ENCODE peak calls at places on chromosome 1, in four cellular contexts. One of them, this sample, is unnamed.

GRCh38 chr1:42419449-42419848 is 36.4 kb downstream of the ZMYND12 start:
- DNase-seq in lower leg skin: no peak
- DNase-seq in left ventricle myocardium inferior: peak
- DNase-seq in glutamatergic neuron: no peak
- DNase-seq in this sample: no peak

GRCh38 chr1:22625262-22625925 is 11.0 kb upstream of the C1QA start:
- DNase-seq in lower leg skin: no peak
- DNase-seq in glutamatergic neuron: no peak
- DNase-seq in left ventricle myocardium inferior: no peak
- DNase-seq in this sample: peak

GRCh38 chr1:43666608-43667007 is 16.7 kb downstream of the KDM4A start:
- DNase-seq in lower leg skin: no peak
- DNase-seq in glutamatergic neuron: no peak
- DNase-seq in left ventricle myocardium inferior: no peak
- DNase-seq in this sample: no peak

GRCh38 chr1:221839794-221840395 is 98.0 kb upstream of the DUSP10 start:
- DNase-seq in lower leg skin: peak
- DNase-seq in glutamatergic neuron: no peak
- DNase-seq in left ventricle myocardium inferior: peak
- DNase-seq in this sample: no peak

GRCh38 chr1:37149296-37149695 is 115.0 kb upstream of the GRIK3 start:
- DNase-seq in left ventricle myocardium inferior: no peak
- DNase-seq in glutamatergic neuron: no peak
- DNase-seq in lower leg skin: no peak
- DNase-seq in this sample: no peak

GRCh38 chr1:184031127-184032107 is 6.1 kb downstream of the COLGALT2 start:
- DNase-seq in left ventricle myocardium inferior: no peak
- DNase-seq in lower leg skin: no peak
- DNase-seq in glutamatergic neuron: no peak
- DNase-seq in this sample: no peak

GRCh38 chr1:210269981-210270380 is 37.4 kb downstream of the SERTAD4 start:
- DNase-seq in left ventricle myocardium inferior: no peak
- DNase-seq in glutamatergic neuron: no peak
- DNase-seq in lower leg skin: no peak
- DNase-seq in this sample: no peak

GRCh38 chr1:204760350-204761134 is 75.0 kb upstream of the LRRN2 start:
- DNase-seq in left ventricle myocardium inferior: no peak
- DNase-seq in lower leg skin: no peak
- DNase-seq in glutamatergic neuron: no peak
- DNase-seq in this sample: no peak

GRCh38 chr1:88327391-88328267 is 356.4 kb upstream of the PKN2 start:
- DNase-seq in glutamatergic neuron: no peak
- DNase-seq in left ventricle myocardium inferior: no peak
- DNase-seq in lower leg skin: no peak
- DNase-seq in this sample: no peak

GRCh38 chr1:59061876-59062275 is 235.0 kb upstream of the FGGY start:
- DNase-seq in left ventricle myocardium inferior: peak
- DNase-seq in lower leg skin: peak
- DNase-seq in glutamatergic neuron: no peak
- DNase-seq in this sample: no peak

GRCh38 chr1:37718901-37719571 is 26.7 kb downstream of the CDCA8 start:
- DNase-seq in lower leg skin: peak
- DNase-seq in glutamatergic neuron: no peak
- DNase-seq in left ventricle myocardium inferior: no peak
- DNase-seq in this sample: no peak

GRCh38 chr1:40272653-40273213 is 14.7 kb downstream of the ZMPSTE24 start:
- DNase-seq in glutamatergic neuron: no peak
- DNase-seq in lower leg skin: no peak
- DNase-seq in left ventricle myocardium inferior: no peak
- DNase-seq in this sample: no peak

GRCh38 chr1:78333426-78334012 is 157.3 kb upstream of the PTGFR start:
- DNase-seq in lower leg skin: no peak
- DNase-seq in left ventricle myocardium inferior: no peak
- DNase-seq in glutamatergic neuron: no peak
- DNase-seq in this sample: peak

GRCh38 chr1:176225485-176225884 is 18.4 kb upstream of the COP1 start:
- DNase-seq in glutamatergic neuron: no peak
- DNase-seq in lower leg skin: no peak
- DNase-seq in left ventricle myocardium inferior: no peak
- DNase-seq in this sample: no peak

GRCh38 chr1:201481761-201482493 is 12.9 kb upstream of the PHLDA3 start:
- DNase-seq in glutamatergic neuron: peak
- DNase-seq in left ventricle myocardium inferior: peak
- DNase-seq in lower leg skin: peak
- DNase-seq in this sample: peak

GRCh38 chr1:37477946-37478345 is 3.6 kb downstream of the ZC3H12A start:
- DNase-seq in left ventricle myocardium inferior: no peak
- DNase-seq in lower leg skin: peak
- DNase-seq in glutamatergic neuron: no peak
- DNase-seq in this sample: no peak

GRCh38 chr1:165896277-165896676 is 68.9 kb downstream of the UCK2 start:
- DNase-seq in left ventricle myocardium inferior: no peak
- DNase-seq in glutamatergic neuron: no peak
- DNase-seq in lower leg skin: no peak
- DNase-seq in this sample: no peak

GRCh38 chr1:149846042-149846441 is 53.3 kb upstream of the BOLA1 start:
- DNase-seq in left ventricle myocardium inferior: no peak
- DNase-seq in lower leg skin: peak
- DNase-seq in glutamatergic neuron: no peak
- DNase-seq in this sample: no peak

GRCh38 chr1:155135416-155136197 is at the start of gene SLC50A1:
- DNase-seq in lower leg skin: peak
- DNase-seq in glutamatergic neuron: peak
- DNase-seq in left ventricle myocardium inferior: peak
- DNase-seq in this sample: peak
- TF ChIP-seq CTCF in lower leg skin: no peak
- TF ChIP-seq CTCF in glutamatergic neuron: no peak
- TF ChIP-seq CTCF in left ventricle myocardium inferior: peak
- TF ChIP-seq CTCF in this sample: peak

GRCh38 chr1:10530756-10531155 is 56.0 kb downstream of the PEX14 start:
- DNase-seq in lower leg skin: no peak
- DNase-seq in glutamatergic neuron: no peak
- DNase-seq in left ventricle myocardium inferior: no peak
- DNase-seq in this sample: no peak

GRCh38 chr1:10528066-10529014 is 53.6 kb downstream of the PEX14 start:
- DNase-seq in lower leg skin: no peak
- DNase-seq in left ventricle myocardium inferior: peak
- DNase-seq in glutamatergic neuron: no peak
- DNase-seq in this sample: no peak

GRCh38 chr1:10529096-10529495 is 54.3 kb downstream of the PEX14 start:
- DNase-seq in lower leg skin: no peak
- DNase-seq in left ventricle myocardium inferior: no peak
- DNase-seq in glutamatergic neuron: no peak
- DNase-seq in this sample: no peak

GRCh38 chr1:10529772-10530171 is 55.0 kb downstream of the PEX14 start:
- DNase-seq in glutamatergic neuron: no peak
- DNase-seq in left ventricle myocardium inferior: no peak
- DNase-seq in lower leg skin: no peak
- DNase-seq in this sample: no peak

GRCh38 chr1:10530281-10530740 is 55.6 kb downstream of the PEX14 start:
- DNase-seq in glutamatergic neuron: peak
- DNase-seq in left ventricle myocardium inferior: peak
- DNase-seq in lower leg skin: no peak
- DNase-seq in this sample: peak
- TF ChIP-seq CTCF in glutamatergic neuron: peak
- TF ChIP-seq CTCF in left ventricle myocardium inferior: peak
- TF ChIP-seq CTCF in lower leg skin: no peak
- TF ChIP-seq CTCF in this sample: peak

GRCh38 chr1:12591267-12591938 is 26.6 kb downstream of the DHRS3 start:
- DNase-seq in lower leg skin: peak
- DNase-seq in glutamatergic neuron: no peak
- DNase-seq in left ventricle myocardium inferior: peak
- DNase-seq in this sample: no peak
- TF ChIP-seq CTCF in lower leg skin: no peak
- TF ChIP-seq CTCF in glutamatergic neuron: no peak
- TF ChIP-seq CTCF in left ventricle myocardium inferior: peak
- TF ChIP-seq CTCF in this sample: no peak

DNA sequence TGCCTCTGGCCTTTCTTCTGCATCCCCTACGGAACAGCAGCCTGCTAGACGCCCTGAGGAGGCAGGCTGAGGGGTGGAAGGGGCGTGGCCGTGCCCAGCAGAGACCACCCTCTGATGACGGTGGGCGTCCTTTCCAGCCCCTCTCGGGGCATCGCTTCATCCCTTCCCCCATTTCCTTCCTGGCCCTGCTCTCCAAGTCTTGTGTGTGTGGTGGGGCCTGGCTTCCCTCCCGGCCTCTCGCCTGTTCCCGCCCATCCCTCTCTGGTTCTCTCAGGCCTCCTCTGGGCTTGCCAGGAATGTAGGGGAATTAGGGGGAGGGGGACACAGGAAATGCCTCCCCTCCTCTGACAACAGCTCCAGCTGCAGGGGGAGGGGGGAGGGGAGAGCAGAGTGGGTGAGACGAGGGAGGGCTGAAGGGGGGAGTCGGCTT is 51.1 kb downstream of the SKI start:
- DNase-seq in glutamatergic neuron: peak
- DNase-seq in left ventricle myocardium inferior: peak
- DNase-seq in lower leg skin: no peak
- DNase-seq in this sample: peak
- TF ChIP-seq CTCF in glutamatergic neuron: no peak
- TF ChIP-seq CTCF in left ventricle myocardium inferior: no peak
- TF ChIP-seq CTCF in lower leg skin: no peak
- TF ChIP-seq CTCF in this sample: no peak

GRCh38 chr1:152227310-152227928 is 3.4 kb upstream of the HRNR start:
- DNase-seq in left ventricle myocardium inferior: no peak
- DNase-seq in glutamatergic neuron: no peak
- DNase-seq in lower leg skin: no peak
- DNase-seq in this sample: no peak
- TF ChIP-seq CTCF in left ventricle myocardium inferior: peak
- TF ChIP-seq CTCF in glutamatergic neuron: no peak
- TF ChIP-seq CTCF in lower leg skin: no peak
- TF ChIP-seq CTCF in this sample: no peak

GRCh38 chr1:50620680-50621329 is 197.6 kb upstream of the DMRTA2 start:
- DNase-seq in left ventricle myocardium inferior: no peak
- DNase-seq in glutamatergic neuron: no peak
- DNase-seq in lower leg skin: no peak
- DNase-seq in this sample: no peak
- TF ChIP-seq CTCF in left ventricle myocardium inferior: peak
- TF ChIP-seq CTCF in glutamatergic neuron: peak
- TF ChIP-seq CTCF in lower leg skin: no peak
- TF ChIP-seq CTCF in this sample: peak

GRCh38 chr1:17646444-17647287 is 107.2 kb downstream of the ARHGEF10L start:
- DNase-seq in left ventricle myocardium inferior: no peak
- DNase-seq in lower leg skin: no peak
- DNase-seq in glutamatergic neuron: no peak
- DNase-seq in this sample: no peak
- TF ChIP-seq CTCF in left ventricle myocardium inferior: no peak
- TF ChIP-seq CTCF in lower leg skin: no peak
- TF ChIP-seq CTCF in glutamatergic neuron: no peak
- TF ChIP-seq CTCF in this sample: no peak

GRCh38 chr1:153977250-153978240 is at the start of gene JTB:
- DNase-seq in lower leg skin: peak
- DNase-seq in left ventricle myocardium inferior: peak
- DNase-seq in glutamatergic neuron: peak
- DNase-seq in this sample: peak
- TF ChIP-seq CTCF in lower leg skin: no peak
- TF ChIP-seq CTCF in left ventricle myocardium inferior: peak
- TF ChIP-seq CTCF in glutamatergic neuron: no peak
- TF ChIP-seq CTCF in this sample: peak

DNA sequence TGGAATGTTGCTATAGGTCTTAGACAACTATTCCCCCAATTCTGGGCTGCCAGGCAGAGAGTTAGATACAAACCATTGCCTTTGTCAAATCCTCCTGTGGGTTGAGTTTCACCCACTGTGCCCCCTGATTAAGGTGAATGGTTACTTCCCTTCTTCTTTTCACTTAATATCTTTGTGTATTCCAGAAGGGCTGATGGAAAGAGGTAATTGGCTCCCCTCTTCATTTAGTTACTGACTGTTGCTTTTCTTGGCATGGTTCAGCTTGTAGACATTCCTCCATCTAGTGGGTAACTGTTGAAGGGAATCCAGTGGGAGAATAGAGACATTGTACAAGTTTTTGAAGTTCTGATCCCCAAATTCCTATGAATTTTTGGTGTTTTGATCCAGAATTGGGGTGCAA is 43.8 kb upstream of the MACF1 start:
- DNase-seq in left ventricle myocardium inferior: no peak
- DNase-seq in lower leg skin: no peak
- DNase-seq in glutamatergic neuron: no peak
- DNase-seq in this sample: no peak
- TF ChIP-seq CTCF in left ventricle myocardium inferior: peak
- TF ChIP-seq CTCF in lower leg skin: no peak
- TF ChIP-seq CTCF in glutamatergic neuron: no peak
- TF ChIP-seq CTCF in this sample: no peak

GRCh38 chr1:116763787-116764465 is 9.7 kb downstream of the CD2 start:
- DNase-seq in lower leg skin: no peak
- DNase-seq in glutamatergic neuron: peak
- DNase-seq in left ventricle myocardium inferior: no peak
- DNase-seq in this sample: peak
- TF ChIP-seq CTCF in lower leg skin: no peak
- TF ChIP-seq CTCF in glutamatergic neuron: peak
- TF ChIP-seq CTCF in left ventricle myocardium inferior: peak
- TF ChIP-seq CTCF in this sample: peak